ENCODE peak calls at places on chromosomes 11 and 22, in ten cellular contexts. N is activated T-cell treated with anti-CD3 and anti-CD28 coated beads, Interleukin-2, amount 50 U/mL, for 72 hours; P is RWPE1; D is GM13976; G is activated gamma-delta T cell treated with Interleukin-2 at 50 U/mL for 16 hours; M is NCI-H1436; U is stimulated activated CD8-positive, alpha-beta memory T cell treated with anti-CD3 and anti-CD28 coated beads, Interleukin-2, amount 100 ng/mL, for 1 hour; A is stromal cell of bone marrow; X is amniotic epithelial cell; S is GDM1. I is an unnamed sample.

GRCh38 chr22:48605856-48606255 is 1221.8 kb downstream of the BRD1 start:
- DNase-seq in N (no peak), P (no peak), D (no peak), G (no peak), M (peak), U (no peak), A (no peak), X (no peak), S (no peak), I (no peak)

GRCh38 chr11:304915-305833 is 2.4 kb upstream of the IFITM2 start:
- DNase-seq in N (peak), P (peak), D (peak), G (peak), M (peak), U (no peak), A (peak), X (peak), S (peak), I (peak)

GRCh38 chr11:107413352-107413751 is 44.3 kb downstream of the CWF19L2 start:
- DNase-seq in N (no peak), P (no peak), D (no peak), G (no peak), M (no peak), U (no peak), A (no peak), X (no peak), S (no peak), I (no peak)

GRCh38 chr11:94623120-94623735 is 56.1 kb downstream of the PIWIL4 start:
- DNase-seq in N (peak), P (peak), D (peak), G (peak), M (peak), U (no peak), A (peak), X (peak), S (peak), I (peak)

GRCh38 chr11:34275486-34275885 is 82.3 kb downstream of the ABTB2 start:
- DNase-seq in N (no peak), P (no peak), D (no peak), G (no peak), M (no peak), U (no peak), A (no peak), X (no peak), S (no peak), I (no peak)

GRCh38 chr11:71979582-71979981 is 19.1 kb upstream of the IL18BP start:
- DNase-seq in N (no peak), P (no peak), D (no peak), G (no peak), M (no peak), U (no peak), A (no peak), X (no peak), S (no peak), I (no peak)

GRCh38 chr22:28791841-28792490 is 8.4 kb downstream of the XBP1 start:
- DNase-seq in N (no peak), P (no peak), D (peak), G (no peak), M (no peak), U (no peak), A (no peak), X (no peak), S (no peak), I (no peak)

GRCh38 chr11:64564947-64565889 is 25.8 kb upstream of the SLC22A12 start:
- DNase-seq in N (no peak), P (no peak), D (no peak), G (no peak), M (no peak), U (no peak), A (no peak), X (no peak), S (no peak), I (no peak)

GRCh38 chr11:66789097-66789890 is 53.9 kb upstream of the RCE1 start:
- DNase-seq in N (no peak), P (no peak), D (no peak), G (no peak), M (no peak), U (no peak), A (no peak), X (peak), S (no peak), I (peak)

GRCh38 chr11:115134886-115135285 is 369.3 kb downstream of the CADM1 start:
- DNase-seq in N (no peak), P (no peak), D (no peak), G (no peak), M (no peak), U (no peak), A (no peak), X (no peak), S (no peak), I (no peak)

GRCh38 chr11:16126361-16126760 is 230.0 kb downstream of the SOX6 start:
- DNase-seq in N (no peak), P (no peak), D (no peak), G (no peak), M (peak), U (no peak), A (no peak), X (no peak), S (no peak), I (no peak)

GRCh38 chr22:48742191-48742555 is 1085.5 kb downstream of the BRD1 start:
- DNase-seq in N (no peak), P (no peak), D (no peak), G (no peak), M (no peak), U (no peak), A (no peak), X (no peak), S (no peak), I (no peak)

GRCh38 chr11:60214386-60214785 is 28.6 kb downstream of the MS4A4E start:
- DNase-seq in N (no peak), P (no peak), D (no peak), G (no peak), M (no peak), U (no peak), A (no peak), X (no peak), S (no peak), I (no peak)

GRCh38 chr11:119351232-119351631 is 4.7 kb upstream of the MFRP start:
- DNase-seq in N (no peak), P (no peak), D (no peak), G (no peak), M (no peak), U (no peak), A (no peak), X (no peak), S (no peak), I (no peak)

GRCh38 chr11:64482588-64482987 is 108.4 kb upstream of the SLC22A12 start:
- DNase-seq in N (no peak), P (no peak), D (no peak), G (no peak), M (no peak), U (no peak), A (no peak), X (no peak), S (no peak), I (no peak)

GRCh38 chr11:38019072-38019775 is 1421.2 kb upstream of the RAG2 start:
- DNase-seq in N (no peak), P (peak), D (no peak), G (no peak), M (no peak), U (no peak), A (no peak), X (peak), S (no peak), I (no peak)

GRCh38 chr22:19663821-19664325 is 50.4 kb upstream of the SEPTIN5 start:
- DNase-seq in N (no peak), P (no peak), D (peak), G (no peak), M (peak), U (no peak), A (peak), X (no peak), S (no peak), I (no peak)

GRCh38 chr22:47032956-47033647 is 270.7 kb downstream of the TBC1D22A start:
- DNase-seq in N (no peak), P (peak), D (no peak), G (no peak), M (no peak), U (no peak), A (no peak), X (peak), S (no peak), I (no peak)

GRCh38 chr11:2586091-2586792 is 113.6 kb downstream of the KCNQ1OT1 start:
- DNase-seq in N (no peak), P (no peak), D (peak), G (no peak), M (no peak), U (no peak), A (no peak), X (no peak), S (no peak), I (no peak)

GRCh38 chr11:38014405-38014804 is 1416.4 kb upstream of the RAG2 start:
- DNase-seq in N (no peak), P (no peak), D (no peak), G (no peak), M (no peak), U (no peak), A (peak), X (peak), S (no peak), I (no peak)

GRCh38 chr22:20647586-20648305 is 126.2 kb upstream of the SERPIND1 start:
- DNase-seq in N (no peak), P (no peak), D (no peak), G (no peak), M (no peak), U (no peak), A (no peak), X (no peak), S (no peak), I (no peak)

GRCh38 chr11:86291466-86292262 is 10.4 kb upstream of the HIKESHI start:
- DNase-seq in N (peak), P (peak), D (peak), G (peak), M (peak), U (peak), A (peak), X (peak), S (peak), I (peak)

GRCh38 chr11:75233688-75234295 is 6.8 kb upstream of the TPBGL start:
- DNase-seq in N (no peak), P (peak), D (no peak), G (no peak), M (no peak), U (no peak), A (peak), X (peak), S (no peak), I (no peak)

GRCh38 chr11:47185305-47186075 is 744 bp downstream of the PACSIN3 start:
- DNase-seq in N (no peak), P (peak), D (no peak), G (no peak), M (no peak), U (no peak), A (no peak), X (no peak), S (no peak), I (no peak)

GRCh38 chr11:893008-893654 is 17.5 kb downstream of the CHID1 start:
- DNase-seq in N (no peak), P (no peak), D (no peak), G (no peak), M (no peak), U (no peak), A (no peak), X (no peak), S (no peak), I (no peak)

GRCh38 chr11:107397357-107397756 is 60.3 kb downstream of the CWF19L2 start:
- DNase-seq in N (no peak), P (peak), D (no peak), G (no peak), M (no peak), U (no peak), A (no peak), X (no peak), S (no peak), I (no peak)

GRCh38 chr22:22685586-22685985 is 41.2 kb downstream of the GGTLC2 start:
- DNase-seq in N (no peak), P (no peak), D (no peak), G (no peak), M (no peak), U (no peak), A (no peak), X (no peak), S (no peak), I (no peak)

I was measured in Panc1.